ENCODE peak calls at places on chromosomes 16 and 17, in four cellular contexts. W is G401; J is activated CD4-positive, CD25-positive, alpha-beta regulatory T cell; H is naive thymus-derived CD4-positive, alpha-beta T cell. E is an unnamed sample.
A peak's percentile ranks its signal among the peaks of the same experiment; 100 is the strongest.

GRCh38 chr17:49512296-49513043 is 17.4 kb downstream of the NGFR start:
- DNase-seq in H (no peak), J (no peak), W (no peak), E (no peak)

GRCh38 chr16:12764813-12765212 is 38.9 kb downstream of the CPPED1 start:
- DNase-seq in J (no peak), W (no peak), H (no peak), E (no peak)

GRCh38 chr16:20807822-20808207 is 1.5 kb downstream of the REXO5 start:
- DNase-seq in H (no peak), W (no peak), J (no peak), E (no peak)

GRCh38 chr16:30136971-30137601 is 14.1 kb upstream of the MAPK3 start:
- DNase-seq in J (no peak), W (no peak), H (no peak), E (no peak)

GRCh38 chr17:18910881-18911280 is 41.1 kb upstream of the SLC5A10 start:
- DNase-seq in J (no peak), H (no peak), W (no peak), E (no peak)

GRCh38 chr16:86676216-86676800 is 98.0 kb downstream of the FOXL1 start:
- DNase-seq in W (no peak), J (no peak), H (no peak), E (no peak)

GRCh38 chr16:31228206-31228605 is 11.3 kb upstream of the PYDC1 start:
- DNase-seq in J (no peak), H (no peak), W (no peak), E (no peak)

GRCh38 chr17:71527311-71527710 is 593.5 kb upstream of the SOX9 start:
- DNase-seq in W (no peak), H (no peak), J (no peak), E (no peak)

GRCh38 chr17:8151120-8151640 is 1.0 kb downstream of the PER1 start:
- DNase-seq in H (peak; percentile 92), J (peak; percentile 73), W (peak; percentile 92), E (peak; percentile 89)

GRCh38 chr16:72355561-72355960 is 183.6 kb upstream of the PMFBP1 start:
- DNase-seq in J (no peak), W (no peak), H (no peak), E (no peak)

GRCh38 chr17:73340093-73340596 is 28.3 kb upstream of the CDC42EP4 start:
- DNase-seq in H (no peak), J (no peak), W (no peak), E (no peak)

GRCh38 chr17:50188521-50189395 is 12.7 kb downstream of the COL1A1 start:
- DNase-seq in J (no peak), H (no peak), W (no peak), E (no peak)

GRCh38 chr17:81508639-81509047 is 4.0 kb downstream of the ACTG1 start:
- DNase-seq in H (no peak), W (peak; percentile 52), J (no peak), E (no peak)

GRCh38 chr17:38605230-38605851 is 411 bp downstream of the SRCIN1 start:
- DNase-seq in W (peak; percentile 41), J (no peak), H (no peak), E (no peak)

GRCh38 chr16:50954469-50954868 is 196.6 kb downstream of the SALL1 start:
- DNase-seq in W (no peak), J (no peak), H (no peak), E (no peak)

GRCh38 chr17:74542727-74543383 is 3.1 kb downstream of the CD300C start:
- DNase-seq in J (no peak), H (no peak), W (no peak), E (no peak)

GRCh38 chr16:70736454-70737376 is 50.9 kb upstream of the MTSS2 start:
- DNase-seq in J (no peak), H (no peak), W (no peak), E (no peak)

GRCh38 chr17:28576758-28577465 is at the start of gene ALDOC:
- DNase-seq in W (peak; percentile 98), J (peak; percentile 91), H (peak; percentile 99), E (peak; percentile 99)

GRCh38 chr17:77501101-77501566 is 360.4 kb downstream of the SEC14L1 start:
- DNase-seq in H (no peak), J (no peak), W (no peak), E (no peak)

E was measured in D721Med.